ENCODE peak calls at places on chromosomes 2 and 18, in nine cellular contexts. One of them, this sample, is unnamed.

GRCh38 chr18:12287684-12288405 is 20.2 kb upstream of the TUBB6 start:
- DNase-seq in GM19239: no peak
- DNase-seq in right atrium auricular region: peak
- DNase-seq in left lobe of liver: no peak
- DNase-seq in BE2C: no peak
- DNase-seq in stimulated activated CD8-positive, alpha-beta memory T cell treated with anti-CD3 and anti-CD28 coated beads, Interleukin-7, amount 100 ng/mL, for 48 hours: no peak
- DNase-seq in GM23248: peak
- DNase-seq in natural killer cell treated with Interleukin-12 subunit alpha and Interleukin-12 subunit beta and Interleukin-15 and Interleukin-18, amount 100 ng/mL, for 72 hours: no peak
- DNase-seq in amniotic stem cell: peak
- DNase-seq in this sample: peak

GRCh38 chr2:170142502-170142901 is 35.4 kb upstream of the MYO3B start:
- DNase-seq in GM19239: no peak
- DNase-seq in right atrium auricular region: no peak
- DNase-seq in left lobe of liver: no peak
- DNase-seq in BE2C: no peak
- DNase-seq in stimulated activated CD8-positive, alpha-beta memory T cell treated with anti-CD3 and anti-CD28 coated beads, Interleukin-7, amount 100 ng/mL, for 48 hours: no peak
- DNase-seq in GM23248: no peak
- DNase-seq in natural killer cell treated with Interleukin-12 subunit alpha and Interleukin-12 subunit beta and Interleukin-15 and Interleukin-18, amount 100 ng/mL, for 72 hours: no peak
- DNase-seq in amniotic stem cell: no peak
- DNase-seq in this sample: no peak

GRCh38 chr2:138699421-138699820 is 80.8 kb downstream of the NXPH2 start:
- DNase-seq in GM19239: no peak
- DNase-seq in right atrium auricular region: no peak
- DNase-seq in left lobe of liver: no peak
- DNase-seq in BE2C: no peak
- DNase-seq in stimulated activated CD8-positive, alpha-beta memory T cell treated with anti-CD3 and anti-CD28 coated beads, Interleukin-7, amount 100 ng/mL, for 48 hours: no peak
- DNase-seq in GM23248: no peak
- DNase-seq in natural killer cell treated with Interleukin-12 subunit alpha and Interleukin-12 subunit beta and Interleukin-15 and Interleukin-18, amount 100 ng/mL, for 72 hours: no peak
- DNase-seq in amniotic stem cell: no peak
- DNase-seq in this sample: no peak

GRCh38 chr2:216949685-216950397 is 90.0 kb upstream of the TNP1 start:
- DNase-seq in GM19239: no peak
- DNase-seq in right atrium auricular region: no peak
- DNase-seq in left lobe of liver: no peak
- DNase-seq in BE2C: no peak
- DNase-seq in stimulated activated CD8-positive, alpha-beta memory T cell treated with anti-CD3 and anti-CD28 coated beads, Interleukin-7, amount 100 ng/mL, for 48 hours: no peak
- DNase-seq in GM23248: no peak
- DNase-seq in natural killer cell treated with Interleukin-12 subunit alpha and Interleukin-12 subunit beta and Interleukin-15 and Interleukin-18, amount 100 ng/mL, for 72 hours: no peak
- DNase-seq in amniotic stem cell: no peak
- DNase-seq in this sample: no peak

GRCh38 chr2:54947596-54948519 is 102.4 kb downstream of the RTN4 start:
- DNase-seq in GM19239: no peak
- DNase-seq in right atrium auricular region: no peak
- DNase-seq in left lobe of liver: no peak
- DNase-seq in BE2C: no peak
- DNase-seq in stimulated activated CD8-positive, alpha-beta memory T cell treated with anti-CD3 and anti-CD28 coated beads, Interleukin-7, amount 100 ng/mL, for 48 hours: no peak
- DNase-seq in GM23248: no peak
- DNase-seq in natural killer cell treated with Interleukin-12 subunit alpha and Interleukin-12 subunit beta and Interleukin-15 and Interleukin-18, amount 100 ng/mL, for 72 hours: no peak
- DNase-seq in amniotic stem cell: no peak
- DNase-seq in this sample: no peak

GRCh38 chr2:70010222-70011111 is 49.0 kb upstream of the ASPRV1 start:
- DNase-seq in GM19239: no peak
- DNase-seq in right atrium auricular region: no peak
- DNase-seq in left lobe of liver: no peak
- DNase-seq in BE2C: no peak
- DNase-seq in stimulated activated CD8-positive, alpha-beta memory T cell treated with anti-CD3 and anti-CD28 coated beads, Interleukin-7, amount 100 ng/mL, for 48 hours: no peak
- DNase-seq in GM23248: no peak
- DNase-seq in natural killer cell treated with Interleukin-12 subunit alpha and Interleukin-12 subunit beta and Interleukin-15 and Interleukin-18, amount 100 ng/mL, for 72 hours: no peak
- DNase-seq in amniotic stem cell: no peak
- DNase-seq in this sample: no peak

GRCh38 chr2:181575024-181575649 is 81.8 kb downstream of the CERKL start:
- DNase-seq in GM19239: no peak
- DNase-seq in right atrium auricular region: no peak
- DNase-seq in left lobe of liver: no peak
- DNase-seq in BE2C: no peak
- DNase-seq in stimulated activated CD8-positive, alpha-beta memory T cell treated with anti-CD3 and anti-CD28 coated beads, Interleukin-7, amount 100 ng/mL, for 48 hours: no peak
- DNase-seq in GM23248: no peak
- DNase-seq in natural killer cell treated with Interleukin-12 subunit alpha and Interleukin-12 subunit beta and Interleukin-15 and Interleukin-18, amount 100 ng/mL, for 72 hours: no peak
- DNase-seq in amniotic stem cell: no peak
- DNase-seq in this sample: no peak

GRCh38 chr2:233689498-233689897 is 3.2 kb upstream of the UGT1A6 start:
- DNase-seq in GM19239: no peak
- DNase-seq in right atrium auricular region: no peak
- DNase-seq in left lobe of liver: no peak
- DNase-seq in BE2C: no peak
- DNase-seq in stimulated activated CD8-positive, alpha-beta memory T cell treated with anti-CD3 and anti-CD28 coated beads, Interleukin-7, amount 100 ng/mL, for 48 hours: no peak
- DNase-seq in GM23248: no peak
- DNase-seq in natural killer cell treated with Interleukin-12 subunit alpha and Interleukin-12 subunit beta and Interleukin-15 and Interleukin-18, amount 100 ng/mL, for 72 hours: no peak
- DNase-seq in amniotic stem cell: no peak
- DNase-seq in this sample: no peak

GRCh38 chr2:148814143-148814852 is 60.7 kb upstream of the KIF5C start:
- DNase-seq in GM19239: no peak
- DNase-seq in right atrium auricular region: no peak
- DNase-seq in left lobe of liver: no peak
- DNase-seq in BE2C: no peak
- DNase-seq in stimulated activated CD8-positive, alpha-beta memory T cell treated with anti-CD3 and anti-CD28 coated beads, Interleukin-7, amount 100 ng/mL, for 48 hours: no peak
- DNase-seq in GM23248: peak
- DNase-seq in natural killer cell treated with Interleukin-12 subunit alpha and Interleukin-12 subunit beta and Interleukin-15 and Interleukin-18, amount 100 ng/mL, for 72 hours: no peak
- DNase-seq in amniotic stem cell: no peak
- DNase-seq in this sample: no peak